ENCODE peak calls at places on chromosomes 16 and 17, in nine cellular contexts. V, Z, U, X, D, M, L, I and A are unnamed samples.

GRCh38 chr17:69702078-69702477 is 287.6 kb downstream of the MAP2K6 start:
- DNase-seq in V (peak; percentile 59), Z (no peak), U (no peak), X (no peak), D (no peak), M (no peak), L (no peak), I (no peak), A (no peak)

GRCh38 chr16:52964290-52964689 is 88.4 kb downstream of the CHD9NB start:
- DNase-seq in V (peak; percentile 1), Z (no peak), U (peak; percentile 89), X (no peak), D (peak; percentile 22), M (no peak), L (no peak), I (peak; percentile 1), A (no peak)

GRCh38 chr17:44844390-44844830 is 3.3 kb upstream of the HIGD1B start:
- DNase-seq in V (no peak), Z (no peak), U (peak; percentile 10), X (no peak), D (peak; percentile 69), M (no peak), L (no peak), I (peak; percentile 31), A (no peak)

GRCh38 chr17:50781167-50781566 is 13.8 kb upstream of the ANKRD40CL start:
- DNase-seq in V (no peak), Z (no peak), U (no peak), X (no peak), D (no peak), M (no peak), L (no peak), I (no peak), A (no peak)

GRCh38 chr17:43399839-43400328 is 1.1 kb downstream of the ARL4D start:
- DNase-seq in V (no peak), Z (no peak), U (no peak), X (no peak), D (no peak), M (no peak), L (no peak), I (no peak), A (no peak)

GRCh38 chr16:27199235-27199586 is 4.1 kb upstream of the KDM8 start:
- DNase-seq in V (no peak), Z (no peak), U (no peak), X (peak; percentile 12), D (no peak), M (no peak), L (no peak), I (no peak), A (no peak)

GRCh38 chr16:23537390-23537789 is 19.8 kb downstream of the EARS2 start:
- DNase-seq in V (no peak), Z (no peak), U (no peak), X (no peak), D (no peak), M (no peak), L (no peak), I (no peak), A (no peak)

GRCh38 chr17:31416503-31416923 is 25.0 kb downstream of the RAB11FIP4 start:
- DNase-seq in V (no peak), Z (no peak), U (peak; percentile 72), X (no peak), D (no peak), M (no peak), L (no peak), I (no peak), A (no peak)

GRCh38 chr16:27402964-27403600 is 1.1 kb downstream of the IL21R start:
- DNase-seq in V (no peak), Z (no peak), U (no peak), X (no peak), D (no peak), M (no peak), L (no peak), I (no peak), A (no peak)

GRCh38 chr16:68310441-68311315 is at the start of the genes PRMT7 and SLC7A6OS:
- DNase-seq in V (peak; percentile 81), Z (peak; percentile 36), U (peak; percentile 96), X (peak; percentile 65), D (peak; percentile 98), M (peak; percentile 87), L (peak; percentile 96), I (peak; percentile 79), A (peak; percentile 95)

GRCh38 chr16:83932955-83933673 is 19.9 kb upstream of the OSGIN1 start:
- DNase-seq in V (no peak), Z (no peak), U (no peak), X (no peak), D (no peak), M (no peak), L (no peak), I (peak; percentile 27), A (no peak)

GRCh38 chr17:43309505-43310329 is 75.9 kb upstream of the RNU2-1 start:
- DNase-seq in V (no peak), Z (no peak), U (no peak), X (no peak), D (no peak), M (no peak), L (no peak), I (no peak), A (no peak)

GRCh38 chr17:19407601-19408380 is 3.2 kb upstream of the RNF112 start:
- DNase-seq in V (no peak), Z (no peak), U (no peak), X (no peak), D (no peak), M (no peak), L (peak; percentile 3), I (no peak), A (no peak)

GRCh38 chr16:68790130-68790761 is 53.1 kb upstream of the TANGO6 start:
- DNase-seq in V (peak; percentile 85), Z (no peak), U (peak; percentile 20), X (no peak), D (peak; percentile 52), M (peak; percentile 80), L (peak; percentile 57), I (peak; percentile 95), A (no peak)

GRCh38 chr16:1525871-1526607 is 7.4 kb upstream of the TMEM204 start:
- DNase-seq in V (no peak), Z (no peak), U (no peak), X (no peak), D (no peak), M (no peak), L (no peak), I (no peak), A (no peak)

GRCh38 chr16:67226295-67226803 is 581 bp upstream of the TMEM208 start:
- DNase-seq in V (no peak), Z (no peak), U (no peak), X (no peak), D (no peak), M (no peak), L (no peak), I (no peak), A (no peak)

GRCh38 chr17:73199751-73200317 is 7.0 kb downstream of the COG1 start:
- DNase-seq in V (no peak), Z (no peak), U (no peak), X (no peak), D (no peak), M (no peak), L (no peak), I (no peak), A (no peak)
- H3K4me1 ChIP-seq in V (peaks cover 9% of the 10 kb centered on the region), Z (no peaks in the 10 kb centered on the region), U (no peaks in the 10 kb centered on the region), X (no peaks in the 10 kb centered on the region), D (no peaks in the 10 kb centered on the region), M (no peaks in the 10 kb centered on the region), L (peaks cover 20% of the 10 kb centered on the region), I (peaks cover 4% of the 10 kb centered on the region), A (peaks cover 2% of the 10 kb centered on the region)

DNA sequence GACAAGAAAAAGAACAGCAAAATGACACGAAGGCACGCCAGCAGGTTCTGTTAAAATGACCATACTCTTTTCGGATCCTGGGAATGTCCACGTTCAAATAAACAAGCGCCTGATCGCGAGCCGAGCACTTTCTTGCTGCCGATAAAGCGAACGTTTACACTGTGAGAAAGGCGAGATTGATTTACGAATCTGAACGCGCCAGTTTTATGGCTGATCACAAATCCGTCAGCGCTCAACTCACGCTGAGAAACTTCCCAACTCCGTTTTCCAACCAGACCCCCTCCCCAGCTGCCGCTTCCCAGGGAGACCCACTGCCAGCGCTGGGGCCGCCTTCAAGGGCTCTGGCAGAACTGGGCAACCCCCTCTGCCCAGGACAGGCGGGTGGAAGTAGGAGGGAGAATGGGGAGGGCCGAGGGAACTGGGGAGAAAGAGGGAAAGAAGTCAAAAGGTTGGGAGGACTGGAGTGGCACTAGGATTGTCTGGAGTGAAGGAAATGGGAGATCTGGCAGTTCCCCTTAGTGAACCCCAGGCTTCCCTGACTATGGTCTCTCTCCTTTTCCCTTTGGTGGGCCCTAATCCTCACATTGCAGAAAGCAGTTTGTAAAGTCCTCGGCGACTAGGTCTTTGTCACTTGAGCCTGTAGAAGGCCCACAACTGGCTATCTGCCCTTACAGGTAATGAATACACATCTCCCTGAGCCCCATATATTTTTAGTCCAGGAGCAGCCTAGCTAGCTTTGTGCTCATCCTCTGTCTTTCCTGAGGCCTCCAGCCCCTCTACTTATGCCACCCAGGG is 6.9 kb downstream of the HOXB4 start:
- DNase-seq in V (no peak), Z (no peak), U (no peak), X (no peak), D (no peak), M (no peak), L (no peak), I (no peak), A (no peak)
- TF ChIP-seq EZH2 in V (no peak), Z (no peak), U (peak; percentile 85), X (no peak), D (peak; percentile 90), M (no peak), L (peak; percentile 23), I (no peak), A (no peak)

GRCh38 chr17:64777413-64778101 is 115.5 kb upstream of the SMURF2 start:
- DNase-seq in V (no peak), Z (no peak), U (peak; percentile 57), X (no peak), D (peak; percentile 29), M (no peak), L (no peak), I (no peak), A (no peak)
- H3K4me1 ChIP-seq in V (peaks cover 18% of the 10 kb centered on the region), Z (peaks cover 30% of the 10 kb centered on the region), U (peaks cover 33% of the 10 kb centered on the region), X (peaks cover 23% of the 10 kb centered on the region), D (peaks cover 19% of the 10 kb centered on the region), M (peaks cover 21% of the 10 kb centered on the region), L (peaks cover 49% of the 10 kb centered on the region), I (peaks cover 38% of the 10 kb centered on the region), A (peaks cover 26% of the 10 kb centered on the region)

GRCh38 chr17:55299890-55300289 is 35.1 kb downstream of the HLF start:
- DNase-seq in V (no peak), Z (no peak), U (no peak), X (no peak), D (no peak), M (no peak), L (no peak), I (no peak), A (no peak)

GRCh38 chr17:55299162-55299838 is 34.5 kb downstream of the HLF start:
- DNase-seq in V (no peak), Z (no peak), U (no peak), X (no peak), D (no peak), M (no peak), L (no peak), I (no peak), A (no peak)

GRCh38 chr17:55296171-55296695 is 31.5 kb downstream of the HLF start:
- DNase-seq in V (no peak), Z (no peak), U (no peak), X (no peak), D (no peak), M (no peak), L (no peak), I (no peak), A (no peak)

GRCh38 chr17:55296699-55297098 is 31.9 kb downstream of the HLF start:
- DNase-seq in V (no peak), Z (no peak), U (no peak), X (no peak), D (no peak), M (no peak), L (no peak), I (no peak), A (no peak)

GRCh38 chr17:55298111-55298510 is 33.4 kb downstream of the HLF start:
- DNase-seq in V (no peak), Z (no peak), U (no peak), X (no peak), D (no peak), M (no peak), L (no peak), I (no peak), A (no peak)
- TF ChIP-seq EZH2 in V (no peak), Z (no peak), U (no peak), X (no peak), D (no peak), M (no peak), L (no peak), I (no peak), A (no peak)